ENCODE peak calls at places on chromosomes 16 and 17, in six cellular contexts. One of them, this sample, is unnamed. For H3K9me3 and H3K4me1, the result is how much of the 10 kb centered on the place peaks cover.

GRCh38 chr16:31273676-31274075 is 13.9 kb downstream of the ITGAM start:
- DNase-seq in CD4-positive, CD25-positive, alpha-beta regulatory T cell: no peak
- DNase-seq in tibial nerve: no peak
- DNase-seq in psoas muscle: no peak
- DNase-seq in lower lobe of right lung: no peak
- DNase-seq in adipocyte: no peak
- DNase-seq in this sample: no peak

GRCh38 chr17:62724398-62725146 is 83.5 kb downstream of the MARCHF10 start:
- DNase-seq in CD4-positive, CD25-positive, alpha-beta regulatory T cell: peak
- DNase-seq in tibial nerve: no peak
- DNase-seq in psoas muscle: no peak
- DNase-seq in lower lobe of right lung: no peak
- DNase-seq in adipocyte: no peak
- DNase-seq in this sample: peak

GRCh38 chr17:44331249-44331760 is 6.7 kb upstream of the SLC25A39 start:
- DNase-seq in CD4-positive, CD25-positive, alpha-beta regulatory T cell: peak
- DNase-seq in tibial nerve: peak
- DNase-seq in psoas muscle: peak
- DNase-seq in lower lobe of right lung: no peak
- DNase-seq in adipocyte: peak
- DNase-seq in this sample: no peak

GRCh38 chr16:55703003-55704001 is 47.5 kb downstream of the SLC6A2 start:
- DNase-seq in CD4-positive, CD25-positive, alpha-beta regulatory T cell: peak
- DNase-seq in tibial nerve: peak
- DNase-seq in psoas muscle: no peak
- DNase-seq in lower lobe of right lung: no peak
- DNase-seq in adipocyte: peak
- DNase-seq in this sample: peak

GRCh38 chr17:81210868-81211267 is 11.9 kb downstream of the CEP131 start:
- DNase-seq in CD4-positive, CD25-positive, alpha-beta regulatory T cell: no peak
- DNase-seq in tibial nerve: no peak
- DNase-seq in psoas muscle: no peak
- DNase-seq in lower lobe of right lung: no peak
- DNase-seq in adipocyte: no peak
- DNase-seq in this sample: no peak

GRCh38 chr16:65828296-65828695 is 538.2 kb upstream of the CDH5 start:
- DNase-seq in CD4-positive, CD25-positive, alpha-beta regulatory T cell: no peak
- DNase-seq in tibial nerve: no peak
- DNase-seq in psoas muscle: no peak
- DNase-seq in lower lobe of right lung: no peak
- DNase-seq in adipocyte: no peak
- DNase-seq in this sample: no peak

GRCh38 chr17:17285951-17286350 is 4.9 kb upstream of the COPS3 start:
- DNase-seq in CD4-positive, CD25-positive, alpha-beta regulatory T cell: no peak
- DNase-seq in tibial nerve: no peak
- DNase-seq in psoas muscle: no peak
- DNase-seq in lower lobe of right lung: no peak
- DNase-seq in adipocyte: no peak
- DNase-seq in this sample: no peak

GRCh38 chr16:69057400-69058378 is 47.8 kb upstream of the HAS3 start:
- DNase-seq in CD4-positive, CD25-positive, alpha-beta regulatory T cell: no peak
- DNase-seq in tibial nerve: no peak
- DNase-seq in psoas muscle: peak
- DNase-seq in lower lobe of right lung: no peak
- DNase-seq in adipocyte: peak
- DNase-seq in this sample: no peak

GRCh38 chr16:75443301-75443700 is 10.0 kb upstream of the CFDP1 start:
- DNase-seq in CD4-positive, CD25-positive, alpha-beta regulatory T cell: no peak
- DNase-seq in tibial nerve: no peak
- DNase-seq in psoas muscle: no peak
- DNase-seq in lower lobe of right lung: no peak
- DNase-seq in adipocyte: peak
- DNase-seq in this sample: no peak

GRCh38 chr17:50037321-50038107 is 18.4 kb upstream of the ITGA3 start:
- DNase-seq in CD4-positive, CD25-positive, alpha-beta regulatory T cell: no peak
- DNase-seq in tibial nerve: no peak
- DNase-seq in psoas muscle: no peak
- DNase-seq in lower lobe of right lung: peak
- DNase-seq in adipocyte: peak
- DNase-seq in this sample: peak

GRCh38 chr17:81329279-81329926 is 34.3 kb upstream of the SLC38A10 start:
- DNase-seq in CD4-positive, CD25-positive, alpha-beta regulatory T cell: no peak
- DNase-seq in tibial nerve: peak
- DNase-seq in psoas muscle: peak
- DNase-seq in lower lobe of right lung: peak
- DNase-seq in adipocyte: peak
- DNase-seq in this sample: peak

GRCh38 chr17:38875477-38876080 is 5.7 kb downstream of the LASP1 start:
- DNase-seq in CD4-positive, CD25-positive, alpha-beta regulatory T cell: no peak
- DNase-seq in tibial nerve: no peak
- DNase-seq in psoas muscle: no peak
- DNase-seq in lower lobe of right lung: no peak
- DNase-seq in adipocyte: peak
- DNase-seq in this sample: peak

GRCh38 chr17:57871863-57872262 is 22.0 kb upstream of the MRPS23 start:
- DNase-seq in CD4-positive, CD25-positive, alpha-beta regulatory T cell: no peak
- DNase-seq in tibial nerve: no peak
- DNase-seq in psoas muscle: no peak
- DNase-seq in lower lobe of right lung: no peak
- DNase-seq in adipocyte: no peak
- DNase-seq in this sample: no peak

GRCh38 chr17:22266231-22266630 is 573.9 kb downstream of the KCNJ18 start:
- DNase-seq in CD4-positive, CD25-positive, alpha-beta regulatory T cell: no peak
- DNase-seq in tibial nerve: no peak
- DNase-seq in psoas muscle: no peak
- DNase-seq in lower lobe of right lung: no peak
- DNase-seq in adipocyte: no peak
- DNase-seq in this sample: no peak

GRCh38 chr17:22268912-22269220 is 576.5 kb downstream of the KCNJ18 start:
- DNase-seq in CD4-positive, CD25-positive, alpha-beta regulatory T cell: no peak
- DNase-seq in tibial nerve: no peak
- DNase-seq in psoas muscle: no peak
- DNase-seq in lower lobe of right lung: no peak
- DNase-seq in adipocyte: no peak
- DNase-seq in this sample: no peak

GRCh38 chr17:22265807-22266206 is 573.5 kb downstream of the KCNJ18 start:
- DNase-seq in CD4-positive, CD25-positive, alpha-beta regulatory T cell: no peak
- DNase-seq in tibial nerve: no peak
- DNase-seq in psoas muscle: no peak
- DNase-seq in lower lobe of right lung: no peak
- DNase-seq in adipocyte: no peak
- DNase-seq in this sample: no peak

GRCh38 chr17:22268214-22268911 is 576.0 kb downstream of the KCNJ18 start:
- DNase-seq in CD4-positive, CD25-positive, alpha-beta regulatory T cell: no peak
- DNase-seq in tibial nerve: no peak
- DNase-seq in psoas muscle: no peak
- DNase-seq in lower lobe of right lung: no peak
- DNase-seq in adipocyte: no peak
- DNase-seq in this sample: no peak

GRCh38 chr17:22267019-22267418 is 574.7 kb downstream of the KCNJ18 start:
- DNase-seq in CD4-positive, CD25-positive, alpha-beta regulatory T cell: no peak
- DNase-seq in tibial nerve: no peak
- DNase-seq in psoas muscle: no peak
- DNase-seq in lower lobe of right lung: no peak
- DNase-seq in adipocyte: no peak
- DNase-seq in this sample: no peak
- H3K9me3 ChIP-seq in CD4-positive, CD25-positive, alpha-beta regulatory T cell: under half
- H3K9me3 ChIP-seq in tibial nerve: under half
- H3K9me3 ChIP-seq in psoas muscle: under half
- H3K9me3 ChIP-seq in lower lobe of right lung: under half
- H3K9me3 ChIP-seq in adipocyte: under half
- H3K9me3 ChIP-seq in this sample: half or more

DNA sequence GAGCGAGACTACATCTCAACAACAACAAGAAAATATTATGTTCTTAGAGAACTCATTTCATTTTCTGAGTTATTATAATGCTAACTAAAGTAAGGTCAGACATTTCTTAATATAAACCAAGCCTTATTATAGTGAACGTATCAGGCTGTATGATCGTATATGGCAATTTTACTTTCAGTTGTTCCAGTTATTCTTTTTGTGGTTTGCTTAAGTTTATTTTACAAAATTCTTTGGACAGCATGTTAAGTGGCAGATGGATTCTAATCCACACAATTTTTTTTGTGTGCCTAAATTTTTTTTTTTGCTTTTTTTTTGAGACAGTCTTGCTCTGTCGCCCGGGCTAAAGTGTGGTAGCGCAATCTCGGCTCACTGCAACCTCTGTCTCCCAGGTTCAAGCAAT is 59.0 kb downstream of the VMP1 start:
- DNase-seq in CD4-positive, CD25-positive, alpha-beta regulatory T cell: no peak
- DNase-seq in tibial nerve: no peak
- DNase-seq in psoas muscle: no peak
- DNase-seq in lower lobe of right lung: no peak
- DNase-seq in adipocyte: peak
- DNase-seq in this sample: no peak
- H3K4me1 ChIP-seq in CD4-positive, CD25-positive, alpha-beta regulatory T cell: under half
- H3K4me1 ChIP-seq in tibial nerve: under half
- H3K4me1 ChIP-seq in psoas muscle: under half
- H3K4me1 ChIP-seq in lower lobe of right lung: under half
- H3K4me1 ChIP-seq in adipocyte: under half
- H3K4me1 ChIP-seq in this sample: under half

GRCh38 chr16:71443714-71444113 is 1.9 kb upstream of the TLE7 start:
- DNase-seq in CD4-positive, CD25-positive, alpha-beta regulatory T cell: no peak
- DNase-seq in tibial nerve: no peak
- DNase-seq in psoas muscle: no peak
- DNase-seq in lower lobe of right lung: no peak
- DNase-seq in adipocyte: no peak
- DNase-seq in this sample: no peak

GRCh38 chr16:71453051-71453450 is 9.0 kb downstream of the ZNF23 start:
- DNase-seq in CD4-positive, CD25-positive, alpha-beta regulatory T cell: no peak
- DNase-seq in tibial nerve: no peak
- DNase-seq in psoas muscle: no peak
- DNase-seq in lower lobe of right lung: no peak
- DNase-seq in adipocyte: no peak
- DNase-seq in this sample: no peak

GRCh38 chr16:71449020-71449419 is 7.2 kb upstream of the TLE7 start:
- DNase-seq in CD4-positive, CD25-positive, alpha-beta regulatory T cell: no peak
- DNase-seq in tibial nerve: no peak
- DNase-seq in psoas muscle: no peak
- DNase-seq in lower lobe of right lung: no peak
- DNase-seq in adipocyte: peak
- DNase-seq in this sample: no peak

DNA sequence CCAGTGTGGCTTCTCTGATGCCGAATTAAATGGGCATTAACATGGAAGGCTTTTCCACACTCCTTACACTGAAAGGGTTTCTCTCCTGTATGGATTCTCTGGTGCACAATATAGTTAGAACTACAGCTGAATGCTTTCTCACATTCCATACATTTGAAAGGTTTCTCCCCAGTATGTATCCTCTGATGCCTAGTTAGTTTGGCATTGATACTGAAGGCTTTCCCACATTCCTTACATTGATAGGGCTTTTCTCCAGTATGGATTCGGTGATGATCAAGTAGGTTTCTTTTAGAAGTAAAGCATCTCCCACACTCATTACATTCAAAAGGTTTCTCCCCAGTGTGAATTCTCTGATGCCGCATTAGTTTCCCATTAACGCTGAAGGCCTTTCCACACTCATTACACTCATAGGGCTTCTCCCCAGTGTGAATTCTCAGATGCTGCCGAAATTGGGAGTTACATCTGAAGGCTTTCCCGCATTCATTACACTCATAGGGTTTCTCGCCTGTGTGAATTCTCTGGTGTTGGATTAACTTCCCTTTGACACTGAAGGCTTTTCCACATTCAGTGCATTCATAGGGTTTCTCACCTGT is 6.5 kb upstream of the TLE7 start:
- DNase-seq in CD4-positive, CD25-positive, alpha-beta regulatory T cell: no peak
- DNase-seq in tibial nerve: no peak
- DNase-seq in psoas muscle: no peak
- DNase-seq in lower lobe of right lung: no peak
- DNase-seq in adipocyte: no peak
- DNase-seq in this sample: no peak
- H3K9me3 ChIP-seq in CD4-positive, CD25-positive, alpha-beta regulatory T cell: half or more
- H3K9me3 ChIP-seq in tibial nerve: half or more
- H3K9me3 ChIP-seq in psoas muscle: half or more
- H3K9me3 ChIP-seq in lower lobe of right lung: half or more
- H3K9me3 ChIP-seq in adipocyte: half or more
- H3K9me3 ChIP-seq in this sample: half or more

GRCh38 chr16:10228779-10229178 is 46.6 kb upstream of the GRIN2A start:
- DNase-seq in CD4-positive, CD25-positive, alpha-beta regulatory T cell: no peak
- DNase-seq in tibial nerve: no peak
- DNase-seq in psoas muscle: no peak
- DNase-seq in lower lobe of right lung: no peak
- DNase-seq in adipocyte: no peak
- DNase-seq in this sample: no peak
- H3K4me1 ChIP-seq in CD4-positive, CD25-positive, alpha-beta regulatory T cell: under half
- H3K4me1 ChIP-seq in tibial nerve: under half
- H3K4me1 ChIP-seq in psoas muscle: under half
- H3K4me1 ChIP-seq in lower lobe of right lung: under half
- H3K4me1 ChIP-seq in adipocyte: under half
- H3K4me1 ChIP-seq in this sample: under half

DNA sequence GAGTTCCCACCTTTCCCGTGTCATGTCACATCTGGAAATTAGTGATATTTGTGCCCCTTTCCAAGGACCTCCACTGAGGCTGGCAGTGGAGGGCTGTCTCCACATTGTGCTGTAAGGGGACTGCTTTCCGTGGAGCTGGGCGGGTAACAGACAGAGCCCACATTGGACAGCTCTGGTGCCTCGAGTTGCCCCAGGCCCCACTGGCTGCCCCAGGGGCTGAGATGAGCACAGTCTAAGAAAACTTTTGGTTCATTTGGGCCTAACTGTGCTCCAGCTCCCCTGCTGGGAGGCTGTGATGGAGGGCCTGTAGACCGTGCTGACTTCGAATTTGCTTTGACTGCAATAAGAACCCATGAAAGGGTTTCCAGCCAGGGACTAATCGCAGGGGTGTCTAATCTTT is 38.0 kb downstream of the ARSG start:
- DNase-seq in CD4-positive, CD25-positive, alpha-beta regulatory T cell: no peak
- DNase-seq in tibial nerve: no peak
- DNase-seq in psoas muscle: no peak
- DNase-seq in lower lobe of right lung: no peak
- DNase-seq in adipocyte: no peak
- DNase-seq in this sample: no peak
- H3K9me3 ChIP-seq in CD4-positive, CD25-positive, alpha-beta regulatory T cell: under half
- H3K9me3 ChIP-seq in tibial nerve: under half
- H3K9me3 ChIP-seq in psoas muscle: under half
- H3K9me3 ChIP-seq in lower lobe of right lung: under half
- H3K9me3 ChIP-seq in adipocyte: under half
- H3K9me3 ChIP-seq in this sample: under half

GRCh38 chr16:88577166-88577565 is 7.0 kb downstream of the ZC3H18 start:
- DNase-seq in CD4-positive, CD25-positive, alpha-beta regulatory T cell: no peak
- DNase-seq in tibial nerve: no peak
- DNase-seq in psoas muscle: no peak
- DNase-seq in lower lobe of right lung: no peak
- DNase-seq in adipocyte: no peak
- DNase-seq in this sample: no peak
- H3K4me1 ChIP-seq in CD4-positive, CD25-positive, alpha-beta regulatory T cell: under half
- H3K4me1 ChIP-seq in tibial nerve: under half
- H3K4me1 ChIP-seq in psoas muscle: under half
- H3K4me1 ChIP-seq in lower lobe of right lung: under half
- H3K4me1 ChIP-seq in adipocyte: under half
- H3K4me1 ChIP-seq in this sample: under half

GRCh38 chr17:53640808-53641207 is 181.9 kb upstream of the KIF2B start:
- DNase-seq in CD4-positive, CD25-positive, alpha-beta regulatory T cell: no peak
- DNase-seq in tibial nerve: no peak
- DNase-seq in psoas muscle: no peak
- DNase-seq in lower lobe of right lung: no peak
- DNase-seq in adipocyte: no peak
- DNase-seq in this sample: no peak
- H3K9me3 ChIP-seq in CD4-positive, CD25-positive, alpha-beta regulatory T cell: under half
- H3K9me3 ChIP-seq in tibial nerve: under half
- H3K9me3 ChIP-seq in psoas muscle: under half
- H3K9me3 ChIP-seq in lower lobe of right lung: under half
- H3K9me3 ChIP-seq in adipocyte: under half
- H3K9me3 ChIP-seq in this sample: under half